ENCODE peak calls at places on chromosome 7, in eight cellular contexts. One of them, this sample, is unnamed.

GRCh38 chr7:2108501-2109250 is 124.1 kb downstream of the MAD1L1 start:
- DNase-seq in hippocampal formation: peak
- DNase-seq in GM12865: no peak
- DNase-seq in activated CD4-positive, alpha-beta memory T cell treated with anti-CD3 and anti-CD28 coated beads for 36 hours: no peak
- DNase-seq in fibroblast of lung: no peak
- DNase-seq in KBM-7: no peak
- DNase-seq in progenitor cell of endocrine pancreas: no peak
- DNase-seq in pons: peak
- DNase-seq in this sample: peak

GRCh38 chr7:151051108-151051507 is 2.8 kb downstream of the ASIC3 start:
- DNase-seq in hippocampal formation: no peak
- DNase-seq in progenitor cell of endocrine pancreas: peak
- DNase-seq in KBM-7: no peak
- DNase-seq in activated CD4-positive, alpha-beta memory T cell treated with anti-CD3 and anti-CD28 coated beads for 36 hours: peak
- DNase-seq in fibroblast of lung: peak
- DNase-seq in pons: no peak
- DNase-seq in GM12865: peak
- DNase-seq in this sample: peak

GRCh38 chr7:128350708-128351295 is 7.1 kb upstream of the RBM28 start:
- DNase-seq in hippocampal formation: no peak
- DNase-seq in GM12865: no peak
- DNase-seq in progenitor cell of endocrine pancreas: no peak
- DNase-seq in pons: no peak
- DNase-seq in fibroblast of lung: no peak
- DNase-seq in activated CD4-positive, alpha-beta memory T cell treated with anti-CD3 and anti-CD28 coated beads for 36 hours: no peak
- DNase-seq in KBM-7: no peak
- DNase-seq in this sample: no peak

GRCh38 chr7:1844336-1844955 is 174.4 kb downstream of the ELFN1 start:
- DNase-seq in fibroblast of lung: no peak
- DNase-seq in activated CD4-positive, alpha-beta memory T cell treated with anti-CD3 and anti-CD28 coated beads for 36 hours: no peak
- DNase-seq in pons: no peak
- DNase-seq in KBM-7: no peak
- DNase-seq in hippocampal formation: no peak
- DNase-seq in GM12865: no peak
- DNase-seq in progenitor cell of endocrine pancreas: no peak
- DNase-seq in this sample: no peak

GRCh38 chr7:107505997-107506682 is 36.3 kb downstream of the GPR22 start:
- DNase-seq in KBM-7: no peak
- DNase-seq in activated CD4-positive, alpha-beta memory T cell treated with anti-CD3 and anti-CD28 coated beads for 36 hours: peak
- DNase-seq in progenitor cell of endocrine pancreas: no peak
- DNase-seq in hippocampal formation: no peak
- DNase-seq in pons: no peak
- DNase-seq in GM12865: peak
- DNase-seq in fibroblast of lung: peak
- DNase-seq in this sample: no peak

GRCh38 chr7:117871778-117872538 is 1.3 kb downstream of the CTTNBP2 start:
- DNase-seq in fibroblast of lung: peak
- DNase-seq in KBM-7: peak
- DNase-seq in pons: peak
- DNase-seq in hippocampal formation: peak
- DNase-seq in activated CD4-positive, alpha-beta memory T cell treated with anti-CD3 and anti-CD28 coated beads for 36 hours: no peak
- DNase-seq in GM12865: no peak
- DNase-seq in progenitor cell of endocrine pancreas: peak
- DNase-seq in this sample: peak

GRCh38 chr7:82481499-82482097 is 38.0 kb upstream of the CACNA2D1 start:
- DNase-seq in hippocampal formation: peak
- DNase-seq in GM12865: peak
- DNase-seq in activated CD4-positive, alpha-beta memory T cell treated with anti-CD3 and anti-CD28 coated beads for 36 hours: no peak
- DNase-seq in pons: peak
- DNase-seq in fibroblast of lung: peak
- DNase-seq in KBM-7: peak
- DNase-seq in progenitor cell of endocrine pancreas: no peak
- DNase-seq in this sample: no peak

GRCh38 chr7:132416395-132416794 is 159.9 kb downstream of the PLXNA4 start:
- DNase-seq in KBM-7: no peak
- DNase-seq in pons: no peak
- DNase-seq in progenitor cell of endocrine pancreas: no peak
- DNase-seq in fibroblast of lung: no peak
- DNase-seq in hippocampal formation: no peak
- DNase-seq in activated CD4-positive, alpha-beta memory T cell treated with anti-CD3 and anti-CD28 coated beads for 36 hours: no peak
- DNase-seq in GM12865: no peak
- DNase-seq in this sample: no peak

GRCh38 chr7:80752954-80753353 is 114.5 kb downstream of the CD36 start:
- DNase-seq in pons: no peak
- DNase-seq in hippocampal formation: no peak
- DNase-seq in GM12865: no peak
- DNase-seq in KBM-7: no peak
- DNase-seq in activated CD4-positive, alpha-beta memory T cell treated with anti-CD3 and anti-CD28 coated beads for 36 hours: no peak
- DNase-seq in fibroblast of lung: no peak
- DNase-seq in progenitor cell of endocrine pancreas: no peak
- DNase-seq in this sample: no peak

GRCh38 chr7:17523813-17524741 is 225.6 kb downstream of the AHR start:
- DNase-seq in pons: no peak
- DNase-seq in KBM-7: peak
- DNase-seq in hippocampal formation: no peak
- DNase-seq in progenitor cell of endocrine pancreas: no peak
- DNase-seq in GM12865: peak
- DNase-seq in activated CD4-positive, alpha-beta memory T cell treated with anti-CD3 and anti-CD28 coated beads for 36 hours: no peak
- DNase-seq in fibroblast of lung: peak
- DNase-seq in this sample: no peak

GRCh38 chr7:106824458-106824857 is 40.6 kb upstream of the PIK3CG start:
- DNase-seq in progenitor cell of endocrine pancreas: no peak
- DNase-seq in activated CD4-positive, alpha-beta memory T cell treated with anti-CD3 and anti-CD28 coated beads for 36 hours: no peak
- DNase-seq in KBM-7: no peak
- DNase-seq in GM12865: no peak
- DNase-seq in pons: no peak
- DNase-seq in fibroblast of lung: peak
- DNase-seq in hippocampal formation: no peak
- DNase-seq in this sample: no peak

GRCh38 chr7:12764355-12765000 is 77.0 kb downstream of the ARL4A start:
- DNase-seq in progenitor cell of endocrine pancreas: no peak
- DNase-seq in pons: peak
- DNase-seq in hippocampal formation: peak
- DNase-seq in activated CD4-positive, alpha-beta memory T cell treated with anti-CD3 and anti-CD28 coated beads for 36 hours: no peak
- DNase-seq in GM12865: no peak
- DNase-seq in KBM-7: no peak
- DNase-seq in fibroblast of lung: peak
- DNase-seq in this sample: no peak

GRCh38 chr7:82593780-82594179 is 150.2 kb upstream of the CACNA2D1 start:
- DNase-seq in hippocampal formation: no peak
- DNase-seq in GM12865: no peak
- DNase-seq in activated CD4-positive, alpha-beta memory T cell treated with anti-CD3 and anti-CD28 coated beads for 36 hours: no peak
- DNase-seq in progenitor cell of endocrine pancreas: no peak
- DNase-seq in KBM-7: no peak
- DNase-seq in fibroblast of lung: peak
- DNase-seq in pons: no peak
- DNase-seq in this sample: no peak

GRCh38 chr7:16416289-16417282 is 4.8 kb downstream of the CRPPA start:
- DNase-seq in fibroblast of lung: peak
- DNase-seq in KBM-7: peak
- DNase-seq in activated CD4-positive, alpha-beta memory T cell treated with anti-CD3 and anti-CD28 coated beads for 36 hours: no peak
- DNase-seq in progenitor cell of endocrine pancreas: no peak
- DNase-seq in pons: no peak
- DNase-seq in hippocampal formation: no peak
- DNase-seq in GM12865: no peak
- DNase-seq in this sample: no peak

GRCh38 chr7:98870807-98871491 is 1.1 kb upstream of the TMEM130 start:
- DNase-seq in activated CD4-positive, alpha-beta memory T cell treated with anti-CD3 and anti-CD28 coated beads for 36 hours: no peak
- DNase-seq in hippocampal formation: no peak
- DNase-seq in fibroblast of lung: no peak
- DNase-seq in KBM-7: no peak
- DNase-seq in progenitor cell of endocrine pancreas: no peak
- DNase-seq in pons: no peak
- DNase-seq in GM12865: no peak
- DNase-seq in this sample: no peak

GRCh38 chr7:82444220-82445049 is 858 bp upstream of the CACNA2D1 start:
- DNase-seq in fibroblast of lung: no peak
- DNase-seq in progenitor cell of endocrine pancreas: no peak
- DNase-seq in pons: no peak
- DNase-seq in hippocampal formation: peak
- DNase-seq in GM12865: peak
- DNase-seq in KBM-7: no peak
- DNase-seq in activated CD4-positive, alpha-beta memory T cell treated with anti-CD3 and anti-CD28 coated beads for 36 hours: no peak
- DNase-seq in this sample: peak

GRCh38 chr7:14600766-14601367 is 301.7 kb downstream of the DGKB start:
- DNase-seq in KBM-7: no peak
- DNase-seq in pons: no peak
- DNase-seq in activated CD4-positive, alpha-beta memory T cell treated with anti-CD3 and anti-CD28 coated beads for 36 hours: no peak
- DNase-seq in progenitor cell of endocrine pancreas: no peak
- DNase-seq in GM12865: no peak
- DNase-seq in fibroblast of lung: no peak
- DNase-seq in hippocampal formation: no peak
- DNase-seq in this sample: no peak

GRCh38 chr7:73834626-73835191 is 3.9 kb downstream of the CLDN4 start:
- DNase-seq in hippocampal formation: no peak
- DNase-seq in KBM-7: no peak
- DNase-seq in GM12865: no peak
- DNase-seq in fibroblast of lung: no peak
- DNase-seq in pons: no peak
- DNase-seq in progenitor cell of endocrine pancreas: no peak
- DNase-seq in activated CD4-positive, alpha-beta memory T cell treated with anti-CD3 and anti-CD28 coated beads for 36 hours: no peak
- DNase-seq in this sample: no peak

GRCh38 chr7:127821146-127821545 is 169.2 kb downstream of the SND1 start:
- DNase-seq in activated CD4-positive, alpha-beta memory T cell treated with anti-CD3 and anti-CD28 coated beads for 36 hours: no peak
- DNase-seq in progenitor cell of endocrine pancreas: no peak
- DNase-seq in KBM-7: no peak
- DNase-seq in pons: no peak
- DNase-seq in fibroblast of lung: no peak
- DNase-seq in GM12865: no peak
- DNase-seq in hippocampal formation: no peak
- DNase-seq in this sample: no peak

GRCh38 chr7:135392701-135393100 is 117.2 kb downstream of the CNOT4 start:
- DNase-seq in KBM-7: no peak
- DNase-seq in progenitor cell of endocrine pancreas: no peak
- DNase-seq in pons: no peak
- DNase-seq in GM12865: no peak
- DNase-seq in activated CD4-positive, alpha-beta memory T cell treated with anti-CD3 and anti-CD28 coated beads for 36 hours: no peak
- DNase-seq in fibroblast of lung: no peak
- DNase-seq in hippocampal formation: no peak
- DNase-seq in this sample: no peak

GRCh38 chr7:88629559-88629958 is 129.9 kb upstream of the ZNF804B start:
- DNase-seq in fibroblast of lung: no peak
- DNase-seq in GM12865: no peak
- DNase-seq in activated CD4-positive, alpha-beta memory T cell treated with anti-CD3 and anti-CD28 coated beads for 36 hours: no peak
- DNase-seq in KBM-7: no peak
- DNase-seq in hippocampal formation: no peak
- DNase-seq in pons: no peak
- DNase-seq in progenitor cell of endocrine pancreas: no peak
- DNase-seq in this sample: no peak

GRCh38 chr7:49398730-49399129 is 374.7 kb upstream of the VWC2 start:
- DNase-seq in pons: no peak
- DNase-seq in fibroblast of lung: peak
- DNase-seq in activated CD4-positive, alpha-beta memory T cell treated with anti-CD3 and anti-CD28 coated beads for 36 hours: no peak
- DNase-seq in progenitor cell of endocrine pancreas: no peak
- DNase-seq in hippocampal formation: no peak
- DNase-seq in GM12865: peak
- DNase-seq in KBM-7: no peak
- DNase-seq in this sample: no peak

GRCh38 chr7:71705901-71706300 is 574.0 kb downstream of the GALNT17 start:
- DNase-seq in fibroblast of lung: no peak
- DNase-seq in pons: no peak
- DNase-seq in progenitor cell of endocrine pancreas: no peak
- DNase-seq in KBM-7: no peak
- DNase-seq in hippocampal formation: no peak
- DNase-seq in GM12865: no peak
- DNase-seq in activated CD4-positive, alpha-beta memory T cell treated with anti-CD3 and anti-CD28 coated beads for 36 hours: no peak
- DNase-seq in this sample: no peak

GRCh38 chr7:29038463-29038862 is 80.3 kb upstream of the TRIL start:
- DNase-seq in KBM-7: no peak
- DNase-seq in fibroblast of lung: peak
- DNase-seq in pons: no peak
- DNase-seq in GM12865: no peak
- DNase-seq in progenitor cell of endocrine pancreas: no peak
- DNase-seq in hippocampal formation: no peak
- DNase-seq in activated CD4-positive, alpha-beta memory T cell treated with anti-CD3 and anti-CD28 coated beads for 36 hours: no peak
- DNase-seq in this sample: no peak

GRCh38 chr7:56157238-56157790 is 41.1 kb upstream of the NUPR2 start:
- DNase-seq in hippocampal formation: no peak
- DNase-seq in KBM-7: no peak
- DNase-seq in progenitor cell of endocrine pancreas: no peak
- DNase-seq in fibroblast of lung: no peak
- DNase-seq in pons: no peak
- DNase-seq in GM12865: no peak
- DNase-seq in activated CD4-positive, alpha-beta memory T cell treated with anti-CD3 and anti-CD28 coated beads for 36 hours: no peak
- DNase-seq in this sample: no peak

GRCh38 chr7:150357771-150358427 is 10.7 kb upstream of the REPIN1 start:
- DNase-seq in hippocampal formation: no peak
- DNase-seq in activated CD4-positive, alpha-beta memory T cell treated with anti-CD3 and anti-CD28 coated beads for 36 hours: no peak
- DNase-seq in fibroblast of lung: peak
- DNase-seq in pons: no peak
- DNase-seq in KBM-7: no peak
- DNase-seq in GM12865: no peak
- DNase-seq in progenitor cell of endocrine pancreas: no peak
- DNase-seq in this sample: no peak

GRCh38 chr7:132353902-132354301 is 222.4 kb downstream of the PLXNA4 start:
- DNase-seq in fibroblast of lung: no peak
- DNase-seq in pons: no peak
- DNase-seq in GM12865: no peak
- DNase-seq in KBM-7: no peak
- DNase-seq in progenitor cell of endocrine pancreas: no peak
- DNase-seq in activated CD4-positive, alpha-beta memory T cell treated with anti-CD3 and anti-CD28 coated beads for 36 hours: no peak
- DNase-seq in hippocampal formation: no peak
- DNase-seq in this sample: no peak